ENCODE peak calls at places on chromosomes 16 and 17, in six cellular contexts. Z, C, G, D, T and P are unnamed samples.

GRCh38 chr17:34318474-34318873 is 761 bp upstream of the CCL8 start:
- DNase-seq in Z (no peak), C (no peak), G (no peak), D (no peak), T (no peak), P (no peak)

GRCh38 chr17:39739020-39739884 is 1.5 kb downstream of the GRB7 start:
- DNase-seq in Z (no peak), C (peak; percentile 48), G (no peak), D (no peak), T (no peak), P (peak; percentile 69)

GRCh38 chr17:32596666-32597065 is 109.9 kb downstream of the CDK5R1 start:
- DNase-seq in Z (peak; percentile 21), C (peak; percentile 89), G (peak; percentile 69), D (no peak), T (no peak), P (no peak)

GRCh38 chr16:8675183-8676159 is 1.1 kb downstream of the ABAT start:
- DNase-seq in Z (no peak), C (no peak), G (peak; percentile 50), D (no peak), T (peak; percentile 42), P (no peak)

GRCh38 chr16:87657621-87658192 is 55.4 kb downstream of the JPH3 start:
- DNase-seq in Z (peak; percentile 27), C (no peak), G (no peak), D (no peak), T (no peak), P (no peak)

GRCh38 chr17:37792787-37793186 is 47.9 kb upstream of the HNF1B start:
- DNase-seq in Z (peak; percentile 57), C (no peak), G (no peak), D (no peak), T (no peak), P (no peak)

GRCh38 chr16:56204836-56205235 is 13.5 kb downstream of the GNAO1 start:
- DNase-seq in Z (no peak), C (no peak), G (no peak), D (no peak), T (no peak), P (no peak)

GRCh38 chr16:3467920-3468319 is 24.4 kb downstream of the NAA60 start:
- DNase-seq in Z (no peak), C (no peak), G (no peak), D (no peak), T (no peak), P (no peak)

GRCh38 chr17:63700528-63701441 is 860 bp upstream of the LIMD2 start:
- DNase-seq in Z (no peak), C (peak; percentile 49), G (peak; percentile 84), D (no peak), T (peak; percentile 43), P (peak; percentile 67)

GRCh38 chr16:2157480-2158261 is 2.1 kb downstream of the TRAF7 start:
- DNase-seq in Z (no peak), C (no peak), G (no peak), D (no peak), T (no peak), P (peak; percentile 61)

GRCh38 chr17:66531826-66532439 is 229.5 kb downstream of the PRKCA start:
- DNase-seq in Z (no peak), C (no peak), G (no peak), D (no peak), T (no peak), P (no peak)

GRCh38 chr16:3959148-3959547 is 78.6 kb upstream of the CREBBP start:
- DNase-seq in Z (no peak), C (no peak), G (no peak), D (no peak), T (no peak), P (no peak)

GRCh38 chr16:10597184-10597583 is 16.8 kb upstream of the EMP2 start:
- DNase-seq in Z (no peak), C (no peak), G (peak; percentile 61), D (no peak), T (no peak), P (no peak)

GRCh38 chr17:70374496-70374895 is 205.2 kb downstream of the KCNJ2 start:
- DNase-seq in Z (no peak), C (no peak), G (no peak), D (no peak), T (no peak), P (no peak)

GRCh38 chr16:79294568-79294967 is 306.0 kb downstream of the MAF start:
- DNase-seq in Z (no peak), C (no peak), G (no peak), D (no peak), T (no peak), P (no peak)

GRCh38 chr17:63305857-63306256 is 140.2 kb downstream of the CYB561 start:
- DNase-seq in Z (no peak), C (no peak), G (no peak), D (no peak), T (no peak), P (no peak)

GRCh38 chr17:38320482-38320881 is 23.3 kb downstream of the GPR179 start:
- DNase-seq in Z (no peak), C (no peak), G (no peak), D (no peak), T (no peak), P (no peak)

GRCh38 chr17:49993423-49994037 is 1.5 kb downstream of the DLX3 start:
- DNase-seq in Z (no peak), C (no peak), G (no peak), D (no peak), T (no peak), P (peak; percentile 41)

GRCh38 chr17:76734080-76734840 is 2.9 kb downstream of the SRSF2 start:
- DNase-seq in Z (no peak), C (no peak), G (no peak), D (no peak), T (no peak), P (no peak)

GRCh38 chr17:21029032-21029431 is 13.8 kb downstream of the USP22 start:
- DNase-seq in Z (no peak), C (no peak), G (no peak), D (no peak), T (no peak), P (peak; percentile 64)

GRCh38 chr16:4052801-4053662 is 63.2 kb downstream of the ADCY9 start:
- DNase-seq in Z (no peak), C (peak; percentile 56), G (no peak), D (no peak), T (no peak), P (peak; percentile 40)

GRCh38 chr17:57972151-57972550 is 15.9 kb downstream of the VEZF1 start:
- DNase-seq in Z (no peak), C (no peak), G (no peak), D (no peak), T (no peak), P (no peak)

GRCh38 chr17:8499171-8499570 is 63.5 kb downstream of the NDEL1 start:
- DNase-seq in Z (no peak), C (no peak), G (no peak), D (no peak), T (no peak), P (no peak)

GRCh38 chr17:60513014-60513413 is 13.0 kb downstream of the APPBP2 start:
- DNase-seq in Z (no peak), C (no peak), G (no peak), D (no peak), T (no peak), P (no peak)

GRCh38 chr17:11996722-11997146 is 541 bp downstream of the ZNF18 start:
- DNase-seq in Z (no peak), C (peak; percentile 24), G (peak; percentile 63), D (no peak), T (no peak), P (peak; percentile 41)

GRCh38 chr16:67284699-67285646 is 5.6 kb downstream of the PLEKHG4 start:
- DNase-seq in Z (peak; percentile 68), C (no peak), G (no peak), D (no peak), T (no peak), P (peak; percentile 57)

GRCh38 chr17:70241071-70241470 is 71.7 kb downstream of the KCNJ2 start:
- DNase-seq in Z (no peak), C (no peak), G (no peak), D (no peak), T (no peak), P (no peak)

GRCh38 chr17:1107777-1108559 is 71.8 kb downstream of the ABR start:
- DNase-seq in Z (no peak), C (no peak), G (no peak), D (no peak), T (no peak), P (no peak)

GRCh38 chr17:42578282-42578869 is 847 bp upstream of the PSMC3IP start:
- DNase-seq in Z (peak; percentile 94), C (peak; percentile 82), G (peak; percentile 88), D (no peak), T (peak; percentile 73), P (peak; percentile 80)

GRCh38 chr17:57849163-57849873 is 526 bp downstream of the MRPS23 start:
- DNase-seq in Z (no peak), C (no peak), G (no peak), D (no peak), T (no peak), P (no peak)

GRCh38 chr16:84859681-84860080 is 39.9 kb downstream of the CRISPLD2 start:
- DNase-seq in Z (no peak), C (no peak), G (no peak), D (no peak), T (no peak), P (no peak)

GRCh38 chr17:31931781-31932180 is 5.0 kb upstream of the SUZ12 start:
- DNase-seq in Z (no peak), C (no peak), G (no peak), D (no peak), T (no peak), P (no peak)

GRCh38 chr17:81234940-81235821 is 3.7 kb downstream of the TEPSIN start:
- DNase-seq in Z (no peak), C (no peak), G (no peak), D (no peak), T (no peak), P (no peak)

GRCh38 chr16:31487720-31488629 is 5.1 kb downstream of the SLC5A2 start:
- DNase-seq in Z (peak; percentile 59), C (peak; percentile 72), G (peak; percentile 90), D (no peak), T (peak; percentile 74), P (peak; percentile 77)

GRCh38 chr17:43945074-43945824 is 3.0 kb upstream of the PPY start:
- DNase-seq in Z (no peak), C (no peak), G (no peak), D (no peak), T (no peak), P (no peak)

GRCh38 chr17:75232786-75233185 is 27.3 kb downstream of the NUP85 start:
- DNase-seq in Z (no peak), C (no peak), G (no peak), D (no peak), T (no peak), P (no peak)